ENCODE peak calls at places on chromosomes 16 and 17, in seven cellular contexts. L is iris pigment epithelial cell; K is stimulated activated CD4-positive, alpha-beta T cell treated with anti-CD3 and anti-CD28 coated beads, Interleukin-12 subunit alpha, Interleukin-12 subunit beta, amount 100 ng/mL, for 4 hours; E is HT-29; Y is epithelial cell of esophagus; I is OCI-M1; U is skeletal muscle cell. T is an unnamed sample.
A peak's percentile ranks its signal among the peaks of the same experiment; 100 is the strongest.

GRCh38 chr17:40596261-40596919 is 31.1 kb upstream of the CCR7 start:
- DNase-seq in L (no peak), K (no peak), E (peak; percentile 70), Y (no peak), I (peak; percentile 66), U (no peak), T (peak; percentile 52)

GRCh38 chr17:48261297-48261880 is 153.8 kb downstream of the SNX11 start:
- DNase-seq in L (no peak), K (no peak), E (peak; percentile 76), Y (peak; percentile 33), I (peak; percentile 68), U (no peak), T (peak; percentile 80)

GRCh38 chr17:16511515-16511914 is 19.5 kb upstream of the LRRC75A start:
- DNase-seq in L (no peak), K (no peak), E (no peak), Y (no peak), I (no peak), U (no peak), T (no peak)

GRCh38 chr16:69324013-69324531 is 6.3 kb downstream of the PDF start:
- DNase-seq in L (no peak), K (no peak), E (peak; percentile 39), Y (no peak), I (peak; percentile 24), U (no peak), T (peak; percentile 41)

GRCh38 chr16:17835118-17835949 is 364.6 kb upstream of the XYLT1 start:
- DNase-seq in L (no peak), K (no peak), E (no peak), Y (no peak), I (no peak), U (no peak), T (no peak)

GRCh38 chr17:30219833-30220232 is 15.7 kb downstream of the SLC6A4 start:
- DNase-seq in L (no peak), K (no peak), E (no peak), Y (no peak), I (no peak), U (no peak), T (no peak)

GRCh38 chr17:71032746-71033273 is 863.5 kb downstream of the KCNJ2 start:
- DNase-seq in L (no peak), K (no peak), E (no peak), Y (no peak), I (no peak), U (no peak), T (no peak)

GRCh38 chr17:39704821-39705551 is 5.1 kb downstream of the ERBB2 start:
- DNase-seq in L (peak; percentile 67), K (no peak), E (peak; percentile 36), Y (peak; percentile 61), I (no peak), U (no peak), T (peak; percentile 23)

GRCh38 chr16:15643453-15644305 is 725 bp upstream of the MARF1 start:
- DNase-seq in L (peak; percentile 44), K (no peak), E (peak; percentile 66), Y (peak; percentile 45), I (peak; percentile 86), U (no peak), T (peak; percentile 78)

GRCh38 chr16:79876332-79876730 is 275.8 kb upstream of the MAF start:
- DNase-seq in L (no peak), K (no peak), E (no peak), Y (no peak), I (no peak), U (no peak), T (peak; percentile 5)

GRCh38 chr17:57657211-57657610 is 87.9 kb downstream of the CCDC182 start:
- DNase-seq in L (no peak), K (no peak), E (no peak), Y (no peak), I (no peak), U (no peak), T (no peak)

GRCh38 chr16:86018487-86018886 is 119.5 kb downstream of the IRF8 start:
- DNase-seq in L (peak; percentile 37), K (no peak), E (no peak), Y (no peak), I (no peak), U (no peak), T (no peak)

GRCh38 chr16:14398014-14398717 is 231.9 kb downstream of the PARN start:
- DNase-seq in L (no peak), K (no peak), E (no peak), Y (peak; percentile 94), I (no peak), U (no peak), T (no peak)

GRCh38 chr16:89924925-89925307 is 1.8 kb downstream of the TUBB3 start:
- DNase-seq in L (no peak), K (no peak), E (no peak), Y (no peak), I (no peak), U (no peak), T (peak; percentile 63)

GRCh38 chr17:76262732-76263344 is 2.3 kb upstream of the UBALD2 start:
- DNase-seq in L (no peak), K (no peak), E (peak; percentile 94), Y (peak; percentile 71), I (no peak), U (no peak), T (peak; percentile 94)

GRCh38 chr17:38978180-38978579 is 11.0 kb upstream of the FBXO47 start:
- DNase-seq in L (no peak), K (no peak), E (no peak), Y (no peak), I (no peak), U (no peak), T (no peak)

T was measured in DMS53.